ENCODE peak calls at places on chromosomes 7 and 10, in four cellular contexts. T is GM12878, H is prostate gland, B is GM23338. L is an unnamed sample.

GRCh38 chr7:106006906-106007305 is 43.8 kb downstream of the CDHR3 start:
- DNase-seq in T (no peak), H (no peak), B (no peak), L (no peak)

GRCh38 chr7:110317699-110318265 is 773.1 kb upstream of the LRRN3 start:
- DNase-seq in T (no peak), H (no peak), B (peak; percentile 5), L (no peak)

GRCh38 chr10:132206377-132206745 is 19.6 kb downstream of the DPYSL4 start:
- DNase-seq in T (no peak), H (no peak), B (no peak), L (no peak)

GRCh38 chr10:103616705-103617361 is 123.3 kb downstream of the NEURL1 start:
- DNase-seq in T (no peak), H (no peak), B (no peak), L (no peak)

GRCh38 chr10:110600487-110601101 is 33.1 kb downstream of the SMC3 start:
- DNase-seq in T (no peak), H (no peak), B (peak; percentile 83), L (no peak)

GRCh38 chr10:32271617-32272016 is 75.3 kb downstream of the EPC1 start:
- DNase-seq in T (no peak), H (no peak), B (no peak), L (no peak)

GRCh38 chr10:12875100-12875499 is 126.4 kb downstream of the CCDC3 start:
- DNase-seq in T (no peak), H (peak; percentile 77), B (no peak), L (no peak)

GRCh38 chr10:77834943-77835668 is 91.4 kb downstream of the DLG5 start:
- DNase-seq in T (no peak), H (no peak), B (no peak), L (no peak)

GRCh38 chr10:5117021-5117420 is 22.8 kb downstream of the AKR1C3 start:
- DNase-seq in T (no peak), H (no peak), B (no peak), L (no peak)

GRCh38 chr10:43282881-43283280 is 16.0 kb upstream of the RASGEF1A start:
- DNase-seq in T (no peak), H (no peak), B (peak; percentile 85), L (no peak)

GRCh38 chr7:6306471-6306870 is 34.0 kb upstream of the CYTH3 start:
- DNase-seq in T (no peak), H (no peak), B (no peak), L (no peak)

GRCh38 chr7:43674559-43675436 is 54.5 kb downstream of the COA1 start:
- DNase-seq in T (no peak), H (no peak), B (no peak), L (no peak)

GRCh38 chr7:3301831-3302618 is 973 bp downstream of the SDK1 start:
- DNase-seq in T (no peak), H (peak; percentile 8), B (peak; percentile 71), L (no peak)

GRCh38 chr7:91718071-91718470 is 162.4 kb downstream of the MTERF1 start:
- DNase-seq in T (no peak), H (no peak), B (no peak), L (no peak)

GRCh38 chr7:106630648-106631047 is 30.3 kb downstream of the CCDC71L start:
- DNase-seq in T (no peak), H (no peak), B (no peak), L (no peak)

GRCh38 chr7:141198191-141198958 is 124.5 kb downstream of the TMEM178B start:
- DNase-seq in T (no peak), H (no peak), B (no peak), L (no peak)

GRCh38 chr7:138239244-138239643 is 163.0 kb downstream of the AKR1D1 start:
- DNase-seq in T (no peak), H (no peak), B (no peak), L (no peak)

GRCh38 chr10:15787426-15787825 is 67.7 kb upstream of the ITGA8 start:
- DNase-seq in T (no peak), H (no peak), B (no peak), L (no peak)

GRCh38 chr7:137667633-137668387 is 179.0 kb downstream of the DGKI start:
- DNase-seq in T (no peak), H (no peak), B (no peak), L (no peak)

GRCh38 chr10:71396084-71396713 is 521 bp upstream of the CDH23 start:
- DNase-seq in T (no peak), H (peak; percentile 52), B (peak; percentile 91), L (no peak)

GRCh38 chr7:80335473-80336232 is 176.2 kb downstream of the GNAT3 start:
- DNase-seq in T (no peak), H (no peak), B (no peak), L (no peak)

GRCh38 chr10:85603167-85603940 is 763.2 kb downstream of the GRID1 start:
- DNase-seq in T (no peak), H (no peak), B (no peak), L (no peak)

GRCh38 chr10:131187886-131188285 is 123.6 kb downstream of the TCERG1L start:
- DNase-seq in T (no peak), H (no peak), B (no peak), L (no peak)

GRCh38 chr7:152956006-152956405 is 196.5 kb downstream of the ACTR3B start:
- DNase-seq in T (no peak), H (no peak), B (peak; percentile 59), L (no peak)

GRCh38 chr7:4208586-4208985 is 473.5 kb upstream of the FOXK1 start:
- DNase-seq in T (no peak), H (no peak), B (no peak), L (no peak)

GRCh38 chr10:93069245-93069561 is 4.5 kb upstream of the CYP26A1 start:
- DNase-seq in T (no peak), H (no peak), B (no peak), L (no peak)

GRCh38 chr10:124992462-124993344 is 50.8 kb downstream of the ZRANB1 start:
- DNase-seq in T (no peak), H (peak; percentile 73), B (peak; percentile 83), L (no peak)
- TF ChIP-seq POLR2AphosphoS5 in T (no peak), H (peak; percentile 79), B (no peak), L (no peak)

GRCh38 chr10:129845081-129845823 is 118.8 kb downstream of the EBF3 start:
- DNase-seq in T (no peak), H (no peak), B (no peak), L (peak; percentile 64)
- H3K4me3 ChIP-seq in T (no peak overlapping the region), H (no peak overlapping the region), B (no peak overlapping the region), L (no peak overlapping the region)

GRCh38 chr10:79322616-79323566 is 24.4 kb upstream of the PPIF start:
- DNase-seq in T (peak; percentile 46), H (peak; percentile 76), B (no peak), L (no peak)
- TF ChIP-seq POLR2AphosphoS5 in T (no peak), H (peak; percentile 45), B (no peak), L (no peak)

GRCh38 chr10:58336242-58336641 is 1.4 kb downstream of the UBE2D1 start:
- DNase-seq in T (no peak), H (no peak), B (no peak), L (no peak)
- H3K4me3 ChIP-seq in T (peak overlapping the region; percentile 95), H (no peak overlapping the region), B (peak overlapping the region; percentile 93), L (peak overlapping the region; percentile 80)

GRCh38 chr10:56279270-56279669 is 81.8 kb downstream of the ZWINT start:
- DNase-seq in T (no peak), H (no peak), B (no peak), L (no peak)
- TF ChIP-seq POLR2AphosphoS5 in T (no peak), H (no peak), B (no peak), L (no peak)

DNA sequence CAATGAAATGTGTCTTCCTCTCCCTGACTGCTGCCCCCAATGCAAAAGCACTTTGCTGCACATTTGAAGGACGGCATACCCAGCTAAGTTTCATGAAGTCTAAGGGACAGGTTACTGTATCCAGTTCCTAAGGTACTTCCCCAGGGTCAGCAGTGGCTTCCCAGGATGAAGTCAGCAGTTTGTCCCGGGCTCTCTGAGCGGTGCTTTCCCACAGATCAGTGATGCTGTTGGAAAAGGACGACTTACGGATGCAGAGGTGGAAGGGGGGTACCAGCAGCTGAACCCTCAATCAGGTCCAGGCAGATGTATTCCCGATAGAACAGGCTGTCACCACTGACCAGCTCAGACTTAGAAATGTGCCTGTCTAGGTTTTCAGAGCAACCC is 303.5 kb downstream of the PRPF18 start:
- DNase-seq in T (no peak), H (no peak), B (no peak), L (no peak)
- H3K4me3 ChIP-seq in T (no peak overlapping the region), H (peak overlapping the region; percentile 42), B (peak overlapping the region; percentile 95), L (no peak overlapping the region)

DNA sequence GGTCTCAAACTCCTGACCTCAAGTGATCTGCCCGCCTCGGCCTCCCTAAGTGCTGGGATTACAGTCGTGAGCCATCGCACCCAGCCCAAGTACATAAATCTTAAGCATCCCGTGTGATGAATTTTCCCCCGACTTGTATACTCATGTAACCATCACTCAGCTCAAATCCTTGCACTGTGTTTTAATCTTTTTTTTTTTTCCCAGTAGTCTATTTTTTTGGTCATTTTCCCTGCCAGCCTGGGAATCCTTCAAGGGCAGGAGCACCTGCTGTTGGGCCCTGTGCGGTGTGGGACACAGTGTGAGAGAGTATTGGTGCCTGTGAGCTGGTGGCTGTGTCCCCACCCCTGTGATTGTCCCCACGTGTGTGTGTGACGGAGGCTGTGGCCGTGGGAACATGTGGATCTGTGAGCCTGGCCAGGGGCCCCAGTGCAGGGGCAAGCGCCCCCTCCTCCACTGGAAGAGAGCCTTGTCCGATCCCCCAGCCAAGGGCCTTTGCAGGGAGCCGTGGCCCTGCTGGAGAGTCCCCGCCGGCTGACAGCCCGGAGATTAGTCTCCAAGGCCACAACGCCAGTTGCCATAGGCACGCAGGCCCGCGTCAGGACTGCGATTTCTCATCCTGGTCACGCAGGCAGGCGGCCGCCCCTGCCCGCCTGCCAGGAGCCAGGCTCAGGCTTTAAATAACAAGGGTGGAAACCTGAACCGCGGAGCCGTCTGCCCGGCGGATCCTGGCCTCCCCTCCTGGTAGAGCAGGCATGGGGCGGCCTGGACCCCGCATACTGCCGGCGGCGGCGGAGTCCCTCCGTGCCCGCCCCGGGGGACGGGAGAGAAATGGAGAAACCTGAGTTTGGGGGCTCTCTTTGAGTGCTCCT is 26.5 kb downstream of the GTF2IRD1 start:
- DNase-seq in T (no peak), H (peak; percentile 79), B (peak; percentile 89), L (no peak)
- TF ChIP-seq POLR2AphosphoS5 in T (no peak), H (peak; percentile 75), B (no peak), L (no peak)

GRCh38 chr10:29634105-29634504 is 666 bp downstream of the SVIL start:
- DNase-seq in T (no peak), H (no peak), B (no peak), L (no peak)
- H3K4me3 ChIP-seq in T (no peak overlapping the region), H (no peak overlapping the region), B (no peak overlapping the region), L (peak overlapping the region; percentile 61)

GRCh38 chr10:11043039-11043438 is 25.4 kb downstream of the CELF2 start:
- DNase-seq in T (no peak), H (no peak), B (no peak), L (no peak)
- TF ChIP-seq POLR2AphosphoS5 in T (no peak), H (no peak), B (no peak), L (no peak)